ENCODE peak calls at places on chromosomes 16 and 17, in seven cellular contexts. L, I, V, A, C, Y and K are unnamed samples.

GRCh38 chr17:29661220-29661619 is 38.5 kb upstream of the CORO6 start:
- DNase-seq in C (no peak), A (no peak), L (no peak), I (no peak), Y (no peak), V (no peak), K (no peak)

GRCh38 chr16:77131398-77131797 is 59.6 kb upstream of the MON1B start:
- DNase-seq in C (no peak), Y (no peak), A (no peak), L (no peak), I (no peak), V (no peak), K (no peak)

GRCh38 chr17:2056221-2057129 is 1.6 kb downstream of the HIC1 start:
- DNase-seq in V (no peak), A (no peak), C (no peak), I (no peak), L (no peak), Y (no peak), K (peak)

GRCh38 chr17:68035523-68036303 is at the start of gene KPNA2:
- DNase-seq in L (peak), A (peak), Y (peak), I (peak), C (peak), V (peak), K (peak)

GRCh38 chr16:56195151-56195550 is 3.9 kb downstream of the GNAO1 start:
- DNase-seq in C (no peak), L (no peak), I (no peak), Y (no peak), V (no peak), A (no peak), K (no peak)

GRCh38 chr17:60442271-60443201 is 20.2 kb downstream of the CHCT1 start:
- DNase-seq in V (no peak), C (no peak), A (no peak), Y (no peak), I (no peak), L (no peak), K (no peak)

GRCh38 chr17:48037924-48038323 is 327 bp upstream of the COPZ2 start:
- DNase-seq in C (no peak), A (no peak), L (no peak), V (no peak), Y (no peak), I (no peak), K (no peak)

GRCh38 chr17:1241904-1242303 is 28.3 kb upstream of the BHLHA9 start:
- DNase-seq in L (no peak), C (peak), A (no peak), Y (no peak), I (no peak), V (no peak), K (no peak)

GRCh38 chr17:37742114-37742761 is 2.6 kb downstream of the HNF1B start:
- DNase-seq in L (no peak), C (no peak), I (no peak), V (no peak), Y (peak), A (peak), K (peak)

GRCh38 chr17:43542854-43543253 is 3.3 kb downstream of the ETV4 start:
- DNase-seq in A (no peak), Y (no peak), V (no peak), L (no peak), I (no peak), C (no peak), K (no peak)

GRCh38 chr16:24852281-24852721 is 6.5 kb downstream of the SLC5A11 start:
- DNase-seq in Y (peak), V (no peak), I (no peak), L (no peak), A (no peak), C (no peak), K (no peak)

GRCh38 chr16:14672403-14672971 is 21.6 kb downstream of the PLA2G10 start:
- DNase-seq in A (peak), I (peak), Y (peak), V (peak), C (no peak), L (peak), K (no peak)

GRCh38 chr16:66616592-66616991 is 12.1 kb downstream of the CMTM3 start:
- DNase-seq in I (no peak), L (no peak), A (no peak), V (no peak), C (no peak), Y (no peak), K (no peak)

GRCh38 chr16:30382398-30383015 is at the start of gene SEPTIN1:
- DNase-seq in V (peak), C (no peak), A (no peak), L (peak), Y (no peak), I (peak), K (no peak)

GRCh38 chr16:85781685-85782370 is 17.5 kb downstream of the EMC8 start:
- DNase-seq in V (no peak), L (no peak), A (peak), Y (no peak), C (no peak), I (no peak), K (no peak)

GRCh38 chr17:76707985-76708807 is 2.6 kb downstream of the MXRA7 start:
- DNase-seq in L (no peak), V (no peak), Y (no peak), A (no peak), I (no peak), C (no peak), K (no peak)

GRCh38 chr17:40582328-40582901 is 17.1 kb upstream of the CCR7 start:
- DNase-seq in C (no peak), V (no peak), Y (no peak), I (peak), A (peak), L (no peak), K (no peak)

GRCh38 chr17:82152114-82152513 is 54.1 kb upstream of the FASN start:
- DNase-seq in Y (no peak), I (no peak), V (no peak), C (no peak), L (no peak), A (no peak), K (no peak)

GRCh38 chr17:8162232-8162996 is at the start of gene VAMP2:
- DNase-seq in A (peak), V (peak), I (peak), C (peak), Y (peak), L (no peak), K (peak)
- TF ChIP-seq POLR2A in A (no peak), V (peak), I (peak), C (peak), Y (peak), L (peak), K (peak)

GRCh38 chr17:45431531-45432404 is 902 bp downstream of the ARHGAP27 start:
- DNase-seq in L (peak), I (peak), C (no peak), A (peak), Y (peak), V (peak), K (peak)
- TF ChIP-seq POLR2A in L (no peak), I (peak), C (no peak), A (no peak), Y (peak), V (no peak), K (no peak)

GRCh38 chr17:8154608-8155152 is 2.5 kb upstream of the PER1 start:
- DNase-seq in I (no peak), C (no peak), A (no peak), V (no peak), L (no peak), Y (no peak), K (peak)
- TF ChIP-seq POLR2A in I (peak), C (no peak), A (no peak), V (no peak), L (no peak), Y (no peak), K (peak)

GRCh38 chr17:45144199-45145034 is 3.9 kb upstream of the HEXIM1 start:
- DNase-seq in V (no peak), I (no peak), L (no peak), A (peak), Y (no peak), C (peak), K (peak)
- TF ChIP-seq POLR2A in V (no peak), I (peak), L (no peak), A (no peak), Y (no peak), C (peak), K (no peak)

GRCh38 chr16:969508-970378 is 1.0 kb downstream of the LMF1 start:
- DNase-seq in I (no peak), Y (no peak), C (no peak), V (no peak), L (peak), A (no peak), K (no peak)

GRCh38 chr16:970379-970765 is 412 bp downstream of the LMF1 start:
- DNase-seq in L (no peak), I (no peak), A (no peak), C (no peak), Y (no peak), V (no peak), K (no peak)

GRCh38 chr16:971582-971905 is 760 bp upstream of the LMF1 start:
- DNase-seq in V (no peak), C (no peak), L (no peak), I (no peak), A (no peak), Y (no peak), K (no peak)

GRCh38 chr16:971981-972315 is 1.2 kb upstream of the LMF1 start:
- DNase-seq in Y (no peak), V (no peak), L (no peak), I (no peak), C (no peak), A (no peak), K (no peak)

DNA sequence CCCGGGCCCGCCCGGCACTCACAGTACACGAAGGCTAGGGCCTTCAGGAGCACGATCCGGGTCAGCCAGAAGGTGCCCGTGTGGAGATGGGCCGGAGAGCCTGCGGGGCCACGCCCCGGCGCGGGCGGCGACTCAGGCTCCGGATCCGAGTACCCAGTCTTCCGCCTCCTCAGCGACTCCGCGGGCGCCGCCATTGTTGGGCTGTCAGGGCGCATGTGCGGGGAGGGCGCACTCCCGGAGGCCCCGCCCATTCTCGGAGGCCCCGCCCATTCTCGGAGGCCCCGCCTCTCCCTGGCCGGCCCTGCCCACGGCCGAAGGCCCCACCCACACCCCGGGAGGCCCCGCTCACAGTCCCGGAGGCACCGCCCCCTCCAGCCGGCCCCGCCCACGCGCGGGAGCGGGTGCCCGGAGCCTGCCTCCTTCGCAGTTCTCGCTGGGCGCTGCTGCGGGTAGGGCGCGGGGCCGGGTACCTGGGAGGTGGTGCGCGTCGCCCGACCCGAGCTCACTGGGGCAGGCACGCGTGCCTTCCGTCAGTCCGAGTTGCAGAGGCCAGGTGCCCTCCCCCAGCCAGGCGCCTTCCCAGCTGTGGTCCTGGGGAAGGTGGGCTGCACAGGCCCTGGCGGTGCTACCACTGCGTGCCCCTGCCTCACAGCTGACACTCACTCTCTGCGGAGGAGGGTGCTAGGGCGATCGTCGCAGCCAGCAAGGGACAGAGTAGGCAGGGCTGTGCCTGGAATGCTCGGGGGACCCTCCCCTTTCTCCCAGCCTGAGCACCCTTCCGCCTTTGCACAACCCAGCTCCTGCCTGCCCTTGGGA is at the start of gene LMF1:
- DNase-seq in A (peak), Y (peak), L (peak), C (peak), V (peak), I (peak), K (peak)
- TF ChIP-seq POLR2A in A (no peak), Y (peak), L (peak), C (peak), V (peak), I (peak), K (peak)